ENCODE peak calls at places on chromosomes 6 and 20, in five cellular contexts. Y is IMR-90, C is ovary, D is thyroid gland, E is GM12878. J is an unnamed sample.

GRCh38 chr6:152161501-152161900 is 354.0 kb downstream of the ESR1 start:
- DNase-seq in Y (peak; percentile 78), C (no peak), D (no peak), E (no peak), J (no peak)

GRCh38 chr6:149168968-149169367 is 148.5 kb upstream of the TAB2 start:
- DNase-seq in Y (no peak), C (no peak), D (no peak), E (no peak), J (no peak)

GRCh38 chr6:4133941-4134838 is 1.2 kb downstream of the ECI2 start:
- DNase-seq in Y (no peak), C (no peak), D (peak; percentile 49), E (no peak), J (peak; percentile 23)

GRCh38 chr6:141472123-141472522 is 660.6 kb upstream of the GJE1 start:
- DNase-seq in Y (peak; percentile 8), C (no peak), D (no peak), E (no peak), J (no peak)

GRCh38 chr6:84652356-84653026 is 111.9 kb downstream of the TBX18 start:
- DNase-seq in Y (peak; percentile 92), C (no peak), D (no peak), E (no peak), J (no peak)

GRCh38 chr20:57786304-57786942 is 76.6 kb upstream of the PMEPA1 start:
- DNase-seq in Y (no peak), C (no peak), D (no peak), E (no peak), J (no peak)

GRCh38 chr20:31823360-31824124 is 4.4 kb downstream of the MYLK2 start:
- DNase-seq in Y (no peak), C (no peak), D (no peak), E (no peak), J (no peak)

GRCh38 chr20:8505817-8506216 is 373.8 kb downstream of the PLCB1 start:
- DNase-seq in Y (peak; percentile 5), C (no peak), D (no peak), E (no peak), J (no peak)

GRCh38 chr6:107491791-107492674 is 2.1 kb downstream of the SOBP start:
- DNase-seq in Y (peak; percentile 56), C (peak; percentile 39), D (no peak), E (no peak), J (no peak)

GRCh38 chr20:20820104-20820503 is 107.7 kb upstream of the RALGAPA2 start:
- DNase-seq in Y (no peak), C (no peak), D (no peak), E (no peak), J (no peak)

GRCh38 chr6:111692327-111693164 is 86.9 kb upstream of the TRAF3IP2 start:
- DNase-seq in Y (no peak), C (no peak), D (no peak), E (no peak), J (no peak)

DNA sequence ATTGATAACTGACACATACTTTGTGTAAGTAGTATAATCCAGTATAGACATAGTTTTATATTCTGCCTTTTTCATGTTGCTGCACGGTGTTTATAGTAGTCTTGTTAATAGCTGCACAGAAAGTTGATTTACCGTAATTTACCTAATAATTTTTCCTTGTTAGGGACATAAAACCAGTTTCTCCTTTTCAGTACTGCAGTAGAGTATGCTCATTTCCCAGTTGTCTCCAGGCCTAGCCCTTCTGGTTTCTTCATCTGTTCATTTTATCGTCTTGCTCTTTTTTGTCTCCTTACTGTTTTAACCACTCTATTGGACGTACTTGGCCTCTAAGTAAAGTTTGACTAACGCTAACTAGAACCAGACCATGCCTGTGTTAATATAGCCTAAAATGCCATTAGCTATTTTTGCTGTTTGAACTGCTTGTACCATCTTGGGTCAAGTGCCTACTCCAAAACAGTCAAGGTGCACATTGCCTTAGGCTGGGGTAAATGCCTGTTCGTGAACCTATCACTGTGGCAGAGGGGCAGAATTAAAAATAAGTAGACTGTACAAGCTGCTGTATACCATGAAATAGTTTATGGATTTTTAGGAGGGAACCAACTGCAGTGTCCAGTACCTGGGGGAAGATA is 34.8 kb downstream of the CDS2 start:
- DNase-seq in Y (no peak), C (no peak), D (no peak), E (no peak), J (no peak)
- TF ChIP-seq POLR2A in Y (no peak), C (no peak), D (no peak), E (no peak), J (no peak)

GRCh38 chr6:128519132-128519930 is 1.1 kb downstream of the PTPRK start:
- DNase-seq in Y (peak; percentile 45), C (peak; percentile 56), D (peak; percentile 72), E (no peak), J (no peak)

GRCh38 chr6:128521302-128521632 is 868 bp upstream of the PTPRK start:
- DNase-seq in Y (no peak), C (no peak), D (peak; percentile 7), E (no peak), J (no peak)

GRCh38 chr6:128518531-128519131 is 1.8 kb downstream of the PTPRK start:
- DNase-seq in Y (no peak), C (no peak), D (no peak), E (no peak), J (no peak)

GRCh38 chr6:128519931-128520435 is 416 bp downstream of the PTPRK start:
- DNase-seq in Y (no peak), C (peak; percentile 59), D (peak; percentile 67), E (no peak), J (no peak)

DNA sequence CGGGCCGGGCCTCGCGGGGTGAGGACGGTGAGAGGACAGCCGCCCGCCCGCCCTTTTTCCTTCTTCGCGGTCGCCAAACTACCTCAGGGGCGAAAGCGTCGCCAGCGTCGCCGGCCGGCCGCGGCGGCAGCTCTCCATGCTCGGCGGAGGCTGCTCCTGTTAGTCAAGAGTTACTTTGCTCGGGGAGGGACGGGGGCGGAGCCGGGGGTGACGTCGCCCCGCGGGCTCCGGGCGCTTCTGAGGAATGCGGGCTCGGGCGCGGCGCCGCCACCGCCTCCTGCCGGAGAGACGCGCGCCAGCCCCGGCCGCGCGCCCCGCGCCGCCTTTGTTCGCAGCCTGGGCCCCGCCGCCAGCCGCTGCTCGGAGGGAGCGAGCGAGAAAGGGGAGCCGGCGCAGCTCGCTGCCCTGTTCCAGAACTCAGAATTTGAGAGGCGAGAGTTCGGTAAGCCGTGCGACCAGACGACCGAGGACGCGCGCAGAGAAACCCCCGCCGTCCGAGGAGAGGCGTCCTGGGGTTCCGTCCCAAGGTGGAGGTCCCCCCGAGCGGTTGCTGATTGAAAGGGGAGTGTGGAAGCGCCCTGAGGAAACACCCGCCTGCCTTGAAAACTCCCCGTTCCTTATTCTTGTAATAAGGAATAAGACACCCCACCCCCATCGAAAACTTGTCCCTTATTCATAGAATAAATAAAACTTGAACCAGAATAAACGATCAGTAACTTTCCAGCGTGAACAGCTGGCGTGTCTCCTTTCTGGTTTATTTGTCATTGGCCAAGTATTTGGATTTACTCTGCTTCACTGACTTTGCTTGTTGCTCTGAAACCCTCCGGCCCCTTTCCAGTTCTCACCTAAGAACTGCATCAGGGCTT is at the start of gene PTPRK:
- DNase-seq in Y (peak; percentile 91), C (peak; percentile 92), D (peak; percentile 94), E (no peak), J (peak; percentile 59)
- TF ChIP-seq POLR2A in Y (peak; percentile 90), C (peak; percentile 92), D (peak; percentile 65), E (no peak), J (no peak)

DNA sequence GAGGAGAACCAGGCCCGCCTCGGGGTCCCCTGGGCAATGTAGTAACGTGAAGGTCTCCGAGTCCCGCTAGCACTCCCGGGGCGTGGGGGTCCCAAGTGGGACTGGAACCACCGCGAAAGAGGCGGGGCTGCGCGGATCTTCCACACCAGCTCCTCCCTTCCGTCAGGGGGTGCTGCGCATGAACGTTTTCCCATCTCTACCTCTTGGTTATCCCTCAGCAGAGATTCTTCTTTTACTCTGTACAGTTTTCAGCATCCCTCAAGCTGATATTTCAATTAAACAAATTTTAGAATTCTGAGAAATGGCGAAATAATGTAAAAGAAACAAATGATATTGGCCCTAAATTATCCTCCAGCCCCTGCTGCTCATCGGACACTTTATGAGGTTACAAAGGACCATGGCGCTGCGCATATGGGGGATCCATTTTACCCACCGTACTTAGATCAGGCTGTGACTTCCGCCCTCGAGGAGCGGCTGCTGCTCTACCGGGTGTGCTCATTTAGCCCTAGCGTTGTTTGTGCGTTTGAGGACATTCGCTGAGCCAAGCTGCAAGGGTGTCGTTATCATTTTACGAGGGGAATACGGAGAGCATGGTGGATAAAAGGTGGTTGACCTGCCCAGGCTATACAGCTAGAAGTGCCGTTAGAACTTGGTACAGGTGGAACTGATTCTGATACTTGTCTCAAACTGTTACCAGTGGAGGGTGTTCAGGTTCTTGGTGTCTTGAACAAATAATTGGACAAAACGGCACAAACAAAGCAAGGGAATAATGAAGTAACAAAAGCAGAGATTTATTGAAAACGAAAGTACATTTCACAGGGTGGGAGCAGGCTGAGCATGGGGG is 75.2 kb upstream of the CHD6 start:
- DNase-seq in Y (peak; percentile 89), C (peak; percentile 76), D (peak; percentile 83), E (peak; percentile 82), J (peak; percentile 43)
- TF ChIP-seq POLR2A in Y (no peak), C (peak; percentile 11), D (no peak), E (peak; percentile 84), J (peak; percentile 75)

GRCh38 chr6:156820089-156820798 is 43.1 kb downstream of the ARID1B start:
- DNase-seq in Y (no peak), C (no peak), D (no peak), E (no peak), J (no peak)

GRCh38 chr6:156814036-156814581 is 36.9 kb downstream of the ARID1B start:
- DNase-seq in Y (no peak), C (no peak), D (no peak), E (no peak), J (no peak)

GRCh38 chr6:156821707-156822106 is 44.5 kb downstream of the ARID1B start:
- DNase-seq in Y (no peak), C (no peak), D (no peak), E (no peak), J (no peak)

DNA sequence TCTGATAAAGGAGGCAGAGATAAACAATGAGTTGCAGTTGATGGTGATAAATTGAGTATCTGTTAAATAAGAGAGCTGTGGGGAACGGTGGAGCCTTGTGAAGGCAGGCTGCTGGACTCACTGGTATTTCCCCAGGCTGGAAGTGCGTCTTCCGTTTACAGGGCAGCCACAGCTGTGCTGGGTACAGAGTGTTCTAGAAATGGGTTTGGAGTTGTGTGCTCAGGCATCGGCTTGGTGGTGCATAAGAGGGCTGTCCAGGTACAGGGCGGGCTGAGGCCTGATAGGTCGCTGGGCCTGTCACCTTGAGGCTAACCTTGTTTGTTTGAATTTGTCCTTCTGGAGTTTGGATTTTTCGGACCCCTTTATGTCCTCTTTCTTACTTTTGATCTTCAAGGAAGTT is 39.3 kb downstream of the ARID1B start:
- DNase-seq in Y (peak; percentile 23), C (no peak), D (peak; percentile 56), E (no peak), J (no peak)
- TF ChIP-seq POLR2A in Y (no peak), C (no peak), D (no peak), E (no peak), J (no peak)

DNA sequence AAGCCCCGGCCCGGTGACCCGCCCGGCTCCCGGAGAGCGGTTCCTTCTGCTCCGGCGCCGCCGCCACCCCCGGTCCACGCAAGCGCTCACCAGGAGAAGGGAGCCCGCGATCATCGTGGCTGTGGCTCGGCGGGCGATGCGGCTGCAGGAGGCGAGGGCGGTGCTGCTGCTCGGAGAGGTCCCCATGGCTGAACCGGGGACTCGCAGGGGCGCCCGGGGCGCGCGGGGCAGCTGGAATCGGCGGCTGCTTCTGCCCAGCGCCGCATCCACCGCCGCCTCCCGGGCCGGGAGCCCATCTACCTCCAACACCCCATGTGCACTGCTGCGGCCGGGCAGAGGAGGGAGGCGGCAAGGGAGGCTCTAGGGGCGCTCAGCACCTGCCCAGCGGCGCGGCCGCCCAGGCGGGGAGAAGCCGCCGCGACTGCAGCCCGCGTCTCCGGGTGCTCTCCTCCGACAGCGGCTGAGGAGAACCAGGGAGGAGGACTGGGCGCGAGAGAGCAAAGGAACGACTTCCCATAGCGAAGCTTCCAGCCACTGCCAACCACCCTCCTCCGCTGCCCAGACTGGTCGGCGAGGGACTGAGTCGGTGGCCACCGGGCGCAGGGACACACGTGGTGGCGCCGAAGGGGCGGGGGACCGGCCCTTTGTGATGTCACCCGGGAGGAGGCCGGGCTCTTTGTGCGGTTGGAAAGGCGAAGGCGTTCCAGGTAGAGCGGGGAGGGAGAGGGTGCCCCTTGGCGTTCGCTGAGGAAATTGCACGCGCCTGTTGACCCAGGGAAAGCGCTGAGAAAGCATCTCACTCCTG is at the start of gene TNFRSF21:
- DNase-seq in Y (peak; percentile 82), C (peak; percentile 85), D (peak; percentile 89), E (peak; percentile 32), J (peak; percentile 86)
- TF ChIP-seq POLR2A in Y (peak; percentile 31), C (no peak), D (no peak), E (no peak), J (no peak)

J was measured in GM12891.